ENCODE peak calls at places on chromosomes 16 and 17, in ten cellular contexts. One of them, this sample, is unnamed.

GRCh38 chr17:11240041-11240801 is 792 bp upstream of the SHISA6 start:
- DNase-seq in H1: peak; percentile 61
- DNase-seq in stomach: peak; percentile 51
- DNase-seq in HCT116: no peak
- DNase-seq in SK-N-SH: peak; percentile 54
- DNase-seq in spleen: no peak
- DNase-seq in prostate gland: peak; percentile 53
- DNase-seq in upper lobe of left lung: peak; percentile 81
- DNase-seq in esophagus muscularis mucosa: no peak
- DNase-seq in K562: no peak
- DNase-seq in this sample: peak; percentile 15

GRCh38 chr16:85523602-85524364 is 89.3 kb upstream of the GSE1 start:
- DNase-seq in H1: no peak
- DNase-seq in stomach: peak; percentile 74
- DNase-seq in HCT116: no peak
- DNase-seq in SK-N-SH: peak; percentile 66
- DNase-seq in spleen: no peak
- DNase-seq in prostate gland: no peak
- DNase-seq in upper lobe of left lung: no peak
- DNase-seq in esophagus muscularis mucosa: no peak
- DNase-seq in K562: peak; percentile 82
- DNase-seq in this sample: no peak

GRCh38 chr17:2041561-2042354 is at the start of gene OVCA2:
- DNase-seq in H1: peak; percentile 96
- DNase-seq in stomach: peak; percentile 97
- DNase-seq in HCT116: peak; percentile 90
- DNase-seq in SK-N-SH: peak; percentile 97
- DNase-seq in spleen: peak; percentile 99
- DNase-seq in prostate gland: peak; percentile 94
- DNase-seq in upper lobe of left lung: peak; percentile 98
- DNase-seq in esophagus muscularis mucosa: peak; percentile 97
- DNase-seq in K562: peak; percentile 87
- DNase-seq in this sample: peak; percentile 96

GRCh38 chr17:34663714-34664113 is 84.3 kb downstream of the TMEM132E start:
- DNase-seq in H1: no peak
- DNase-seq in stomach: no peak
- DNase-seq in HCT116: no peak
- DNase-seq in SK-N-SH: no peak
- DNase-seq in spleen: no peak
- DNase-seq in prostate gland: no peak
- DNase-seq in upper lobe of left lung: no peak
- DNase-seq in esophagus muscularis mucosa: no peak
- DNase-seq in K562: no peak
- DNase-seq in this sample: no peak

GRCh38 chr16:48231675-48232214 is 12.4 kb upstream of the LONP2 start:
- DNase-seq in H1: peak; percentile 61
- DNase-seq in stomach: peak; percentile 44
- DNase-seq in HCT116: peak; percentile 35
- DNase-seq in SK-N-SH: peak; percentile 45
- DNase-seq in spleen: no peak
- DNase-seq in prostate gland: peak; percentile 22
- DNase-seq in upper lobe of left lung: no peak
- DNase-seq in esophagus muscularis mucosa: no peak
- DNase-seq in K562: no peak
- DNase-seq in this sample: peak; percentile 30

GRCh38 chr17:13134106-13134505 is 116.3 kb upstream of the ELAC2 start:
- DNase-seq in H1: no peak
- DNase-seq in stomach: no peak
- DNase-seq in HCT116: no peak
- DNase-seq in SK-N-SH: no peak
- DNase-seq in spleen: no peak
- DNase-seq in prostate gland: no peak
- DNase-seq in upper lobe of left lung: no peak
- DNase-seq in esophagus muscularis mucosa: peak; percentile 10
- DNase-seq in K562: no peak
- DNase-seq in this sample: no peak

GRCh38 chr17:77100009-77100408 is 40.8 kb upstream of the SEC14L1 start:
- DNase-seq in H1: no peak
- DNase-seq in stomach: peak; percentile 62
- DNase-seq in HCT116: no peak
- DNase-seq in SK-N-SH: no peak
- DNase-seq in spleen: peak; percentile 92
- DNase-seq in prostate gland: no peak
- DNase-seq in upper lobe of left lung: no peak
- DNase-seq in esophagus muscularis mucosa: no peak
- DNase-seq in K562: no peak
- DNase-seq in this sample: peak; percentile 47

GRCh38 chr16:3601614-3602319 is 9.6 kb downstream of the SLX4 start:
- DNase-seq in H1: no peak
- DNase-seq in stomach: no peak
- DNase-seq in HCT116: no peak
- DNase-seq in SK-N-SH: no peak
- DNase-seq in spleen: no peak
- DNase-seq in prostate gland: no peak
- DNase-seq in upper lobe of left lung: no peak
- DNase-seq in esophagus muscularis mucosa: no peak
- DNase-seq in K562: no peak
- DNase-seq in this sample: no peak

GRCh38 chr16:26709175-26709574 is 357.6 kb upstream of the C16orf82 start:
- DNase-seq in H1: no peak
- DNase-seq in stomach: no peak
- DNase-seq in HCT116: no peak
- DNase-seq in SK-N-SH: peak; percentile 4
- DNase-seq in spleen: no peak
- DNase-seq in prostate gland: no peak
- DNase-seq in upper lobe of left lung: no peak
- DNase-seq in esophagus muscularis mucosa: no peak
- DNase-seq in K562: peak; percentile 50
- DNase-seq in this sample: no peak

GRCh38 chr16:61237804-61238485 is 798.3 kb downstream of the CDH8 start:
- DNase-seq in H1: no peak
- DNase-seq in stomach: no peak
- DNase-seq in HCT116: no peak
- DNase-seq in SK-N-SH: no peak
- DNase-seq in spleen: no peak
- DNase-seq in prostate gland: no peak
- DNase-seq in upper lobe of left lung: no peak
- DNase-seq in esophagus muscularis mucosa: no peak
- DNase-seq in K562: no peak
- DNase-seq in this sample: no peak

GRCh38 chr16:61228371-61228770 is 807.9 kb downstream of the CDH8 start:
- DNase-seq in H1: no peak
- DNase-seq in stomach: no peak
- DNase-seq in HCT116: no peak
- DNase-seq in SK-N-SH: no peak
- DNase-seq in spleen: no peak
- DNase-seq in prostate gland: no peak
- DNase-seq in upper lobe of left lung: no peak
- DNase-seq in esophagus muscularis mucosa: no peak
- DNase-seq in K562: no peak
- DNase-seq in this sample: no peak

GRCh38 chr16:61233718-61234117 is 802.5 kb downstream of the CDH8 start:
- DNase-seq in H1: no peak
- DNase-seq in stomach: no peak
- DNase-seq in HCT116: no peak
- DNase-seq in SK-N-SH: no peak
- DNase-seq in spleen: no peak
- DNase-seq in prostate gland: no peak
- DNase-seq in upper lobe of left lung: no peak
- DNase-seq in esophagus muscularis mucosa: no peak
- DNase-seq in K562: no peak
- DNase-seq in this sample: no peak
- H3K4me1 ChIP-seq in H1: no peaks in the 10 kb centered on the region
- H3K4me1 ChIP-seq in stomach: no peaks in the 10 kb centered on the region
- H3K4me1 ChIP-seq in HCT116: no peaks in the 10 kb centered on the region
- H3K4me1 ChIP-seq in SK-N-SH: no peaks in the 10 kb centered on the region
- H3K4me1 ChIP-seq in spleen: no peaks in the 10 kb centered on the region
- H3K4me1 ChIP-seq in prostate gland: no peaks in the 10 kb centered on the region
- H3K4me1 ChIP-seq in upper lobe of left lung: no peaks in the 10 kb centered on the region
- H3K4me1 ChIP-seq in esophagus muscularis mucosa: no peaks in the 10 kb centered on the region
- H3K4me1 ChIP-seq in K562: no peaks in the 10 kb centered on the region
- H3K4me1 ChIP-seq in this sample: no peaks in the 10 kb centered on the region

GRCh38 chr17:8611135-8611534 is 19.4 kb downstream of the MYH10 start:
- DNase-seq in H1: no peak
- DNase-seq in stomach: no peak
- DNase-seq in HCT116: no peak
- DNase-seq in SK-N-SH: no peak
- DNase-seq in spleen: no peak
- DNase-seq in prostate gland: peak; percentile 16
- DNase-seq in upper lobe of left lung: no peak
- DNase-seq in esophagus muscularis mucosa: no peak
- DNase-seq in K562: no peak
- DNase-seq in this sample: no peak

GRCh38 chr17:8608001-8608400 is 22.5 kb downstream of the MYH10 start:
- DNase-seq in H1: no peak
- DNase-seq in stomach: no peak
- DNase-seq in HCT116: no peak
- DNase-seq in SK-N-SH: no peak
- DNase-seq in spleen: no peak
- DNase-seq in prostate gland: no peak
- DNase-seq in upper lobe of left lung: no peak
- DNase-seq in esophagus muscularis mucosa: no peak
- DNase-seq in K562: no peak
- DNase-seq in this sample: no peak

GRCh38 chr17:8609910-8610309 is 20.6 kb downstream of the MYH10 start:
- DNase-seq in H1: no peak
- DNase-seq in stomach: no peak
- DNase-seq in HCT116: no peak
- DNase-seq in SK-N-SH: no peak
- DNase-seq in spleen: no peak
- DNase-seq in prostate gland: no peak
- DNase-seq in upper lobe of left lung: no peak
- DNase-seq in esophagus muscularis mucosa: no peak
- DNase-seq in K562: no peak
- DNase-seq in this sample: no peak

GRCh38 chr17:8611671-8612298 is 18.7 kb downstream of the MYH10 start:
- DNase-seq in H1: no peak
- DNase-seq in stomach: no peak
- DNase-seq in HCT116: no peak
- DNase-seq in SK-N-SH: no peak
- DNase-seq in spleen: no peak
- DNase-seq in prostate gland: no peak
- DNase-seq in upper lobe of left lung: no peak
- DNase-seq in esophagus muscularis mucosa: no peak
- DNase-seq in K562: no peak
- DNase-seq in this sample: no peak

GRCh38 chr17:8610558-8610957 is 20.0 kb downstream of the MYH10 start:
- DNase-seq in H1: no peak
- DNase-seq in stomach: no peak
- DNase-seq in HCT116: no peak
- DNase-seq in SK-N-SH: no peak
- DNase-seq in spleen: no peak
- DNase-seq in prostate gland: no peak
- DNase-seq in upper lobe of left lung: no peak
- DNase-seq in esophagus muscularis mucosa: no peak
- DNase-seq in K562: no peak
- DNase-seq in this sample: no peak
- H3K9me3 ChIP-seq in H1: no peaks in the 10 kb centered on the region
- H3K9me3 ChIP-seq in stomach: peaks cover 3% of the 10 kb centered on the region
- H3K9me3 ChIP-seq in HCT116: no peaks in the 10 kb centered on the region
- H3K9me3 ChIP-seq in SK-N-SH: no peaks in the 10 kb centered on the region
- H3K9me3 ChIP-seq in spleen: no peaks in the 10 kb centered on the region
- H3K9me3 ChIP-seq in prostate gland: no peaks in the 10 kb centered on the region
- H3K9me3 ChIP-seq in upper lobe of left lung: no peaks in the 10 kb centered on the region
- H3K9me3 ChIP-seq in esophagus muscularis mucosa: no peaks in the 10 kb centered on the region
- H3K9me3 ChIP-seq in K562: no peaks in the 10 kb centered on the region
- H3K9me3 ChIP-seq in this sample: no peaks in the 10 kb centered on the region

GRCh38 chr17:61149862-61150362 is 249.7 kb upstream of the TBX2 start:
- DNase-seq in H1: no peak
- DNase-seq in stomach: no peak
- DNase-seq in HCT116: no peak
- DNase-seq in SK-N-SH: peak; percentile 71
- DNase-seq in spleen: no peak
- DNase-seq in prostate gland: no peak
- DNase-seq in upper lobe of left lung: no peak
- DNase-seq in esophagus muscularis mucosa: no peak
- DNase-seq in K562: no peak
- DNase-seq in this sample: no peak
- TF ChIP-seq POLR2AphosphoS5 in H1: no peak
- TF ChIP-seq POLR2AphosphoS5 in stomach: no peak
- TF ChIP-seq POLR2AphosphoS5 in HCT116: no peak
- TF ChIP-seq POLR2AphosphoS5 in SK-N-SH: peak; percentile 23
- TF ChIP-seq POLR2AphosphoS5 in spleen: no peak
- TF ChIP-seq POLR2AphosphoS5 in prostate gland: no peak
- TF ChIP-seq POLR2AphosphoS5 in upper lobe of left lung: no peak
- TF ChIP-seq POLR2AphosphoS5 in esophagus muscularis mucosa: no peak
- TF ChIP-seq POLR2AphosphoS5 in K562: no peak
- TF ChIP-seq POLR2AphosphoS5 in this sample: no peak

GRCh38 chr17:81483085-81483861 is 29.3 kb downstream of the ACTG1 start:
- DNase-seq in H1: peak; percentile 57
- DNase-seq in stomach: no peak
- DNase-seq in HCT116: no peak
- DNase-seq in SK-N-SH: no peak
- DNase-seq in spleen: peak; percentile 92
- DNase-seq in prostate gland: no peak
- DNase-seq in upper lobe of left lung: peak; percentile 80
- DNase-seq in esophagus muscularis mucosa: no peak
- DNase-seq in K562: no peak
- DNase-seq in this sample: peak; percentile 43
- H3K4me1 ChIP-seq in H1: peaks cover 11% of the 10 kb centered on the region
- H3K4me1 ChIP-seq in stomach: peaks cover 42% of the 10 kb centered on the region
- H3K4me1 ChIP-seq in HCT116: peaks cover 41% of the 10 kb centered on the region
- H3K4me1 ChIP-seq in SK-N-SH: peaks cover 3% of the 10 kb centered on the region
- H3K4me1 ChIP-seq in spleen: peaks cover 80% of the 10 kb centered on the region
- H3K4me1 ChIP-seq in prostate gland: peaks cover 8% of the 10 kb centered on the region
- H3K4me1 ChIP-seq in upper lobe of left lung: peaks cover 48% of the 10 kb centered on the region
- H3K4me1 ChIP-seq in esophagus muscularis mucosa: peaks cover 46% of the 10 kb centered on the region
- H3K4me1 ChIP-seq in K562: peaks cover 78% of the 10 kb centered on the region
- H3K4me1 ChIP-seq in this sample: peaks cover 26% of the 10 kb centered on the region